ENCODE peak calls at places on chromosomes 4 and X, in seven cellular contexts. One of them, this sample, is unnamed. For H3K4me1, the result is how much of the 10 kb centered on the place peaks cover.

GRCh38 chr4:4962928-4963327 is 56.3 kb downstream of the CYTL1 start:
- DNase-seq in upper lobe of right lung: no peak
- DNase-seq in CD8-positive, alpha-beta memory T cell: no peak
- DNase-seq in Peyer's patch: no peak
- DNase-seq in ovary: no peak
- DNase-seq in prostate gland: no peak
- DNase-seq in HepG2: no peak
- DNase-seq in this sample: no peak

GRCh38 chr4:167088115-167088514 is 146.2 kb downstream of the SPOCK3 start:
- DNase-seq in Peyer's patch: no peak
- DNase-seq in ovary: no peak
- DNase-seq in upper lobe of right lung: no peak
- DNase-seq in prostate gland: no peak
- DNase-seq in HepG2: no peak
- DNase-seq in CD8-positive, alpha-beta memory T cell: no peak
- DNase-seq in this sample: no peak

GRCh38 chr4:10728016-10728415 is 43.4 kb upstream of the CLNK start:
- DNase-seq in HepG2: no peak
- DNase-seq in prostate gland: no peak
- DNase-seq in Peyer's patch: no peak
- DNase-seq in CD8-positive, alpha-beta memory T cell: no peak
- DNase-seq in upper lobe of right lung: no peak
- DNase-seq in ovary: no peak
- DNase-seq in this sample: no peak

GRCh38 chr4:94411296-94411695 is 40.4 kb upstream of the PDLIM5 start:
- DNase-seq in upper lobe of right lung: no peak
- DNase-seq in prostate gland: no peak
- DNase-seq in HepG2: no peak
- DNase-seq in ovary: no peak
- DNase-seq in Peyer's patch: no peak
- DNase-seq in CD8-positive, alpha-beta memory T cell: no peak
- DNase-seq in this sample: no peak

GRCh38 chr4:74777531-74777930 is 16.8 kb downstream of the BTC start:
- DNase-seq in CD8-positive, alpha-beta memory T cell: no peak
- DNase-seq in ovary: no peak
- DNase-seq in upper lobe of right lung: no peak
- DNase-seq in prostate gland: no peak
- DNase-seq in HepG2: no peak
- DNase-seq in Peyer's patch: no peak
- DNase-seq in this sample: no peak

GRCh38 chr4:168221298-168221697 is 97.3 kb downstream of the DDX60 start:
- DNase-seq in CD8-positive, alpha-beta memory T cell: no peak
- DNase-seq in Peyer's patch: no peak
- DNase-seq in upper lobe of right lung: no peak
- DNase-seq in ovary: no peak
- DNase-seq in HepG2: no peak
- DNase-seq in prostate gland: no peak
- DNase-seq in this sample: no peak

GRCh38 chr4:27148211-27148895 is 287.7 kb downstream of the STIM2 start:
- DNase-seq in ovary: no peak
- DNase-seq in prostate gland: no peak
- DNase-seq in Peyer's patch: no peak
- DNase-seq in CD8-positive, alpha-beta memory T cell: no peak
- DNase-seq in upper lobe of right lung: no peak
- DNase-seq in HepG2: no peak
- DNase-seq in this sample: no peak

GRCh38 chr4:38615847-38616246 is 48.2 kb upstream of the KLF3 start:
- DNase-seq in Peyer's patch: no peak
- DNase-seq in upper lobe of right lung: no peak
- DNase-seq in prostate gland: no peak
- DNase-seq in HepG2: no peak
- DNase-seq in ovary: no peak
- DNase-seq in CD8-positive, alpha-beta memory T cell: no peak
- DNase-seq in this sample: no peak

GRCh38 chrX:15674514-15674898 is 9.9 kb upstream of the CLTRN start:
- DNase-seq in prostate gland: peak
- DNase-seq in ovary: peak
- DNase-seq in Peyer's patch: peak
- DNase-seq in upper lobe of right lung: peak
- DNase-seq in HepG2: peak
- DNase-seq in CD8-positive, alpha-beta memory T cell: no peak
- DNase-seq in this sample: no peak

GRCh38 chr4:147755567-147756295 is 23.8 kb downstream of the ARHGAP10 start:
- DNase-seq in ovary: peak
- DNase-seq in HepG2: no peak
- DNase-seq in CD8-positive, alpha-beta memory T cell: no peak
- DNase-seq in prostate gland: no peak
- DNase-seq in Peyer's patch: no peak
- DNase-seq in upper lobe of right lung: no peak
- DNase-seq in this sample: no peak

GRCh38 chrX:130120746-130121504 is 10.6 kb upstream of the ELF4 start:
- DNase-seq in prostate gland: peak
- DNase-seq in CD8-positive, alpha-beta memory T cell: peak
- DNase-seq in Peyer's patch: peak
- DNase-seq in ovary: peak
- DNase-seq in HepG2: peak
- DNase-seq in upper lobe of right lung: peak
- DNase-seq in this sample: peak

GRCh38 chr4:40395908-40396806 is 61.0 kb downstream of the CHRNA9 start:
- DNase-seq in ovary: peak
- DNase-seq in HepG2: peak
- DNase-seq in CD8-positive, alpha-beta memory T cell: no peak
- DNase-seq in upper lobe of right lung: peak
- DNase-seq in Peyer's patch: no peak
- DNase-seq in prostate gland: peak
- DNase-seq in this sample: no peak

GRCh38 chr4:72312032-72312650 is 256.9 kb downstream of the ADAMTS3 start:
- DNase-seq in prostate gland: peak
- DNase-seq in upper lobe of right lung: no peak
- DNase-seq in ovary: peak
- DNase-seq in CD8-positive, alpha-beta memory T cell: no peak
- DNase-seq in HepG2: peak
- DNase-seq in Peyer's patch: no peak
- DNase-seq in this sample: no peak

GRCh38 chr4:139913995-139914394 is 240.0 kb downstream of the MAML3 start:
- DNase-seq in HepG2: no peak
- DNase-seq in CD8-positive, alpha-beta memory T cell: no peak
- DNase-seq in upper lobe of right lung: no peak
- DNase-seq in ovary: no peak
- DNase-seq in prostate gland: no peak
- DNase-seq in Peyer's patch: no peak
- DNase-seq in this sample: no peak

GRCh38 chr4:67234296-67234695 is 311.0 kb downstream of the CENPC start:
- DNase-seq in upper lobe of right lung: no peak
- DNase-seq in CD8-positive, alpha-beta memory T cell: no peak
- DNase-seq in prostate gland: no peak
- DNase-seq in ovary: no peak
- DNase-seq in HepG2: no peak
- DNase-seq in Peyer's patch: no peak
- DNase-seq in this sample: no peak

GRCh38 chr4:44661940-44662622 is 10.7 kb upstream of the YIPF7 start:
- DNase-seq in upper lobe of right lung: no peak
- DNase-seq in HepG2: peak
- DNase-seq in ovary: no peak
- DNase-seq in Peyer's patch: no peak
- DNase-seq in prostate gland: no peak
- DNase-seq in CD8-positive, alpha-beta memory T cell: no peak
- DNase-seq in this sample: no peak

GRCh38 chrX:40845331-40845911 is 110.1 kb upstream of the MED14 start:
- DNase-seq in prostate gland: no peak
- DNase-seq in HepG2: peak
- DNase-seq in Peyer's patch: no peak
- DNase-seq in CD8-positive, alpha-beta memory T cell: no peak
- DNase-seq in upper lobe of right lung: no peak
- DNase-seq in ovary: peak
- DNase-seq in this sample: no peak

GRCh38 chr4:158169516-158169915 is 3.3 kb downstream of the GASK1B start:
- DNase-seq in ovary: no peak
- DNase-seq in HepG2: no peak
- DNase-seq in CD8-positive, alpha-beta memory T cell: no peak
- DNase-seq in upper lobe of right lung: no peak
- DNase-seq in prostate gland: no peak
- DNase-seq in Peyer's patch: no peak
- DNase-seq in this sample: no peak

GRCh38 chr4:158169931-158170690 is 2.7 kb downstream of the GASK1B start:
- DNase-seq in Peyer's patch: no peak
- DNase-seq in prostate gland: no peak
- DNase-seq in ovary: no peak
- DNase-seq in CD8-positive, alpha-beta memory T cell: no peak
- DNase-seq in upper lobe of right lung: no peak
- DNase-seq in HepG2: peak
- DNase-seq in this sample: no peak

GRCh38 chr4:158172196-158172557 is 648 bp downstream of the GASK1B start:
- DNase-seq in HepG2: no peak
- DNase-seq in CD8-positive, alpha-beta memory T cell: no peak
- DNase-seq in upper lobe of right lung: no peak
- DNase-seq in prostate gland: no peak
- DNase-seq in ovary: no peak
- DNase-seq in Peyer's patch: no peak
- DNase-seq in this sample: no peak

GRCh38 chr4:158171456-158171790 is 1.4 kb downstream of the GASK1B start:
- DNase-seq in HepG2: no peak
- DNase-seq in CD8-positive, alpha-beta memory T cell: no peak
- DNase-seq in Peyer's patch: no peak
- DNase-seq in ovary: no peak
- DNase-seq in upper lobe of right lung: no peak
- DNase-seq in prostate gland: no peak
- DNase-seq in this sample: no peak

DNA sequence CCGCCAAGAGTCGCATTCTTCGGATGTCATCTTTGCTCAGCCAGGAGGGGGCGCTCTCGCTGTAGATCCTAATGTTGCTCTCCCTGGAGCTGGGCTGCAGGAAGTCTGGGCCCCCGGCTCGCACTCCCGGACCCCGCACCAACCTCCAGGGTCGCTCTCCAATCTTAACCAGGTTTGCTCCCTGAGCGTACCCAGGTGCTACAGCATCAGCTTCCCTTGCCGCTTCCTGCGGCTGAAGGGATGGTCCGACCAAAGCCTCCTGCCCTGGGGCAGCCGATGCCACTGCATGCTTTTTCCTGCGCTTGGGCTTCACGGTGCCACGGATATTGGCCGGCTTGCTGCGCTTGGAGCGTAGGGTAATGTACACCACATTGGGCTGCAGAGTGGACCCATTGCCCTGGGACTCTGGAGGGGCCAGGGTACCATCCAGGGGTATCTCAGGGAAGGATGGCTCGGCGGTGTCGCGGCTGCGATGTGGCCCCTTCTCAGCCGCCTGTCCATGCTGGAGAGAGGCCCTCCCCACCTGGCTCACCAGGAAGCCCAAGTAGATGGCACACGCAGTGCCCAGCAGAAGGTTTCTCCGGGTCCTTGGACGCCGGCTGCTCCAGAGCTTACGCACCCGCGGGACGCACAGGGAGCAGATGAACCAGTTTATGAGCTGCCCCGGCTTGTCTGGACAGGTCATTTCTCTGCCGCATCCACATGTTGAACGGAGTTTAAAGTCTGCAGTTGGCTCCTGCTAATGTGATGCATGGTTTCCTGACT is 2.0 kb downstream of the GASK1B start:
- DNase-seq in prostate gland: peak
- DNase-seq in CD8-positive, alpha-beta memory T cell: no peak
- DNase-seq in Peyer's patch: peak
- DNase-seq in upper lobe of right lung: peak
- DNase-seq in HepG2: peak
- DNase-seq in ovary: peak
- DNase-seq in this sample: no peak
- H3K4me3 ChIP-seq in prostate gland: peak
- H3K4me3 ChIP-seq in CD8-positive, alpha-beta memory T cell: no peak
- H3K4me3 ChIP-seq in Peyer's patch: peak
- H3K4me3 ChIP-seq in upper lobe of right lung: peak
- H3K4me3 ChIP-seq in HepG2: peak
- H3K4me3 ChIP-seq in ovary: peak
- H3K4me3 ChIP-seq in this sample: no peak

DNA sequence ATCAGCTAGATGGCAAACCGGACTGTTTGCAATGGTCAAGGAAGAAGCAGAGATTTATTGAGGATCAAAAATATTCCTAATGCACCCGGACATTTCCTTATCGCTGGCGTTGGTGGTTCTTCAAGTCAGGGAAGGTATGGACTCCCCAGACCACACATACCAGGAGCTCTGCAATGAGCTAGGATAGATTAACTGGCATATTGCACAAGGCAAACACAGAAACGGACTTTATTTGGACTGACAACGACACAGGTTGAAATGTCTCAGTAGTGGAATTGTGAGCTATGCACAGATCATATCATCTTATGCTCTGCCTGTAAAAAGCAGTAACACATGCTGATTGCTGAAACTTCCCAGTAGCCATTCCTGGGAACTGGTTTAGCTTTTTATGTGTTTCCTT is 1.7 kb downstream of the TSPAN7 start:
- DNase-seq in HepG2: peak
- DNase-seq in upper lobe of right lung: no peak
- DNase-seq in prostate gland: no peak
- DNase-seq in Peyer's patch: no peak
- DNase-seq in ovary: no peak
- DNase-seq in CD8-positive, alpha-beta memory T cell: no peak
- DNase-seq in this sample: no peak
- H3K4me1 ChIP-seq in HepG2: under half
- H3K4me1 ChIP-seq in upper lobe of right lung: under half
- H3K4me1 ChIP-seq in prostate gland: under half
- H3K4me1 ChIP-seq in Peyer's patch: under half
- H3K4me1 ChIP-seq in ovary: under half
- H3K4me1 ChIP-seq in CD8-positive, alpha-beta memory T cell: under half
- H3K4me1 ChIP-seq in this sample: under half

GRCh38 chr4:52836120-52836519 is 26.0 kb upstream of the RASL11B start:
- DNase-seq in ovary: no peak
- DNase-seq in CD8-positive, alpha-beta memory T cell: no peak
- DNase-seq in upper lobe of right lung: no peak
- DNase-seq in HepG2: no peak
- DNase-seq in prostate gland: no peak
- DNase-seq in Peyer's patch: no peak
- DNase-seq in this sample: no peak

GRCh38 chr4:52837716-52838558 is 24.2 kb upstream of the RASL11B start:
- DNase-seq in HepG2: peak
- DNase-seq in ovary: no peak
- DNase-seq in prostate gland: peak
- DNase-seq in Peyer's patch: no peak
- DNase-seq in upper lobe of right lung: no peak
- DNase-seq in CD8-positive, alpha-beta memory T cell: no peak
- DNase-seq in this sample: no peak

GRCh38 chr4:52833941-52834525 is 28.1 kb upstream of the RASL11B start:
- DNase-seq in HepG2: no peak
- DNase-seq in upper lobe of right lung: no peak
- DNase-seq in Peyer's patch: no peak
- DNase-seq in prostate gland: no peak
- DNase-seq in ovary: no peak
- DNase-seq in CD8-positive, alpha-beta memory T cell: no peak
- DNase-seq in this sample: no peak

GRCh38 chr4:52838729-52839722 is 23.1 kb upstream of the RASL11B start:
- DNase-seq in HepG2: peak
- DNase-seq in ovary: peak
- DNase-seq in Peyer's patch: no peak
- DNase-seq in prostate gland: no peak
- DNase-seq in upper lobe of right lung: no peak
- DNase-seq in CD8-positive, alpha-beta memory T cell: no peak
- DNase-seq in this sample: no peak

GRCh38 chr4:52836653-52837052 is 25.5 kb upstream of the RASL11B start:
- DNase-seq in prostate gland: no peak
- DNase-seq in HepG2: no peak
- DNase-seq in CD8-positive, alpha-beta memory T cell: no peak
- DNase-seq in upper lobe of right lung: no peak
- DNase-seq in Peyer's patch: no peak
- DNase-seq in ovary: no peak
- DNase-seq in this sample: no peak
- H3K27ac ChIP-seq in prostate gland: no peak
- H3K27ac ChIP-seq in HepG2: no peak
- H3K27ac ChIP-seq in CD8-positive, alpha-beta memory T cell: no peak
- H3K27ac ChIP-seq in upper lobe of right lung: no peak
- H3K27ac ChIP-seq in Peyer's patch: no peak
- H3K27ac ChIP-seq in ovary: no peak
- H3K27ac ChIP-seq in this sample: no peak

GRCh38 chr4:179823342-179823741 is 2381.1 kb upstream of the AGA start:
- DNase-seq in HepG2: no peak
- DNase-seq in CD8-positive, alpha-beta memory T cell: no peak
- DNase-seq in upper lobe of right lung: no peak
- DNase-seq in ovary: no peak
- DNase-seq in Peyer's patch: no peak
- DNase-seq in prostate gland: no peak
- DNase-seq in this sample: no peak
- H3K4me3 ChIP-seq in HepG2: no peak
- H3K4me3 ChIP-seq in CD8-positive, alpha-beta memory T cell: no peak
- H3K4me3 ChIP-seq in upper lobe of right lung: no peak
- H3K4me3 ChIP-seq in ovary: no peak
- H3K4me3 ChIP-seq in Peyer's patch: no peak
- H3K4me3 ChIP-seq in prostate gland: no peak
- H3K4me3 ChIP-seq in this sample: no peak

This sample was measured in CD4-positive, alpha-beta memory T cell.